ENCODE peak calls at places on chromosome 1, in four cellular contexts. One of them, this sample, is unnamed.

GRCh38 chr1:27356628-27357280 is 10.0 kb downstream of the MAP3K6 start:
- DNase-seq in neural progenitor cell: peak; percentile 45
- DNase-seq in A549: no peak
- DNase-seq in heart right ventricle: no peak
- DNase-seq in this sample: no peak

GRCh38 chr1:87147851-87148250 is 180.8 kb upstream of the LMO4 start:
- DNase-seq in heart right ventricle: no peak
- DNase-seq in neural progenitor cell: no peak
- DNase-seq in A549: no peak
- DNase-seq in this sample: no peak

GRCh38 chr1:30879126-30879786 is 29.3 kb downstream of the SDC3 start:
- DNase-seq in A549: no peak
- DNase-seq in neural progenitor cell: no peak
- DNase-seq in heart right ventricle: no peak
- DNase-seq in this sample: no peak

GRCh38 chr1:25971044-25971881 is 26.6 kb downstream of the PAFAH2 start:
- DNase-seq in A549: no peak
- DNase-seq in heart right ventricle: no peak
- DNase-seq in neural progenitor cell: no peak
- DNase-seq in this sample: no peak

GRCh38 chr1:230262867-230263572 is 163.1 kb downstream of the PGBD5 start:
- DNase-seq in heart right ventricle: no peak
- DNase-seq in A549: no peak
- DNase-seq in neural progenitor cell: no peak
- DNase-seq in this sample: no peak

GRCh38 chr1:38394303-38394702 is 347.7 kb upstream of the POU3F1 start:
- DNase-seq in neural progenitor cell: no peak
- DNase-seq in heart right ventricle: no peak
- DNase-seq in A549: no peak
- DNase-seq in this sample: no peak

GRCh38 chr1:113123737-113124136 is 50.7 kb downstream of the LRIG2 start:
- DNase-seq in heart right ventricle: no peak
- DNase-seq in A549: no peak
- DNase-seq in neural progenitor cell: no peak
- DNase-seq in this sample: no peak

GRCh38 chr1:155008015-155008941 is 5.7 kb downstream of the ZBTB7B start:
- DNase-seq in heart right ventricle: no peak
- DNase-seq in A549: no peak
- DNase-seq in neural progenitor cell: no peak
- DNase-seq in this sample: no peak

GRCh38 chr1:168331569-168331968 is 50.9 kb downstream of the TBX19 start:
- DNase-seq in neural progenitor cell: no peak
- DNase-seq in heart right ventricle: no peak
- DNase-seq in A549: no peak
- DNase-seq in this sample: no peak

DNA sequence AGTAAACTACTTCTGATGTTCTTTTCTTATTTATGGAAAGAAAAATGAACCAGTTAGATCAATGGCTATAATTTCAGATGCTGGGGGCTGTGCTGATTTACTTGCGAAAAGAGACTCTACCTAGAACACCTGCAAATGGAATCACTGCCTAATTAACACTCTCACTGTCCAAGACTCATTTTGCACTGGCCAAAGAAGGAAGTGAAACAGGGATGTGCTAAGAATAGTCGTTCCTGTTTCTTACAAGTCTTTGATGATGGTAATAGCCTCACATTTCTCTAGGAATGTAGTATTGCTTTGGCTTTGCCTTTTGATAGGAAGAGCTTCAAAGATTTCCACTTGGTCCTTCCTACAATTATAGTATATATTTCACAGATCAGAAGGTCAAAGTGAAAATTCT is 12.7 kb upstream of the TSNAX start:
- DNase-seq in A549: no peak
- DNase-seq in heart right ventricle: no peak
- DNase-seq in neural progenitor cell: no peak
- DNase-seq in this sample: no peak
- H3K27ac ChIP-seq in A549: no peak overlapping the region
- H3K27ac ChIP-seq in heart right ventricle: no peak overlapping the region
- H3K27ac ChIP-seq in neural progenitor cell: no peak overlapping the region
- H3K27ac ChIP-seq in this sample: no peak overlapping the region

GRCh38 chr1:218347713-218348627 is 2.8 kb downstream of the TGFB2 start:
- DNase-seq in heart right ventricle: no peak
- DNase-seq in neural progenitor cell: no peak
- DNase-seq in A549: peak; percentile 84
- DNase-seq in this sample: no peak
- H3K27ac ChIP-seq in heart right ventricle: peak overlapping the region; percentile 90
- H3K27ac ChIP-seq in neural progenitor cell: no peak overlapping the region
- H3K27ac ChIP-seq in A549: peak overlapping the region; percentile 96
- H3K27ac ChIP-seq in this sample: peak overlapping the region; percentile 83

GRCh38 chr1:89563957-89564604 is 39.5 kb downstream of the LRRC8B start:
- DNase-seq in heart right ventricle: no peak
- DNase-seq in A549: no peak
- DNase-seq in neural progenitor cell: no peak
- DNase-seq in this sample: no peak
- H3K27ac ChIP-seq in heart right ventricle: no peak overlapping the region
- H3K27ac ChIP-seq in A549: no peak overlapping the region
- H3K27ac ChIP-seq in neural progenitor cell: peak overlapping the region; percentile 96
- H3K27ac ChIP-seq in this sample: no peak overlapping the region

GRCh38 chr1:111504097-111504496 is 664 bp upstream of the ADORA3 start:
- DNase-seq in A549: no peak
- DNase-seq in neural progenitor cell: no peak
- DNase-seq in heart right ventricle: no peak
- DNase-seq in this sample: no peak

GRCh38 chr1:111503585-111504060 is at the start of the genes ADORA3 and TMIGD3:
- DNase-seq in neural progenitor cell: no peak
- DNase-seq in heart right ventricle: no peak
- DNase-seq in A549: no peak
- DNase-seq in this sample: no peak

GRCh38 chr1:111507411-111508201 is 4.2 kb upstream of the ADORA3 start:
- DNase-seq in heart right ventricle: peak; percentile 73
- DNase-seq in A549: no peak
- DNase-seq in neural progenitor cell: peak; percentile 81
- DNase-seq in this sample: peak; percentile 43

GRCh38 chr1:111505641-111506119 is 2.2 kb upstream of the ADORA3 start:
- DNase-seq in neural progenitor cell: no peak
- DNase-seq in A549: no peak
- DNase-seq in heart right ventricle: no peak
- DNase-seq in this sample: no peak

DNA sequence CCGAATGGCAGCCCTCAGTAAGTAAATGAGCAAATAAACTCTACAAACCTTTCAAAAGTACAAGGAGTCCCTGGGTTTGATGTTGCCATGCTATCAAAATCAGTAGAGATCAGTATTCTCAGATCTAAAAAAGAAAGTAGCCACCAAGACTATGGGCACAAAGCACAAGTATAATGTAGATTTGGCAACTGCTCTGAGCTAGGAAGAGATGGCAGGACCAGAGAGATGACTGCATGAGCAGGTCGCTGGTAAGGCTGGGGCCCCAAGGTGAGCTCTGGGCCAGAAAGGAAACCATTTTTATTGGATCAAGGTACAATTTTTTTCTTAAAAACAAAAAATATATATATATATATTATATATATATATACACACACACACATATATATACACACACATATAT is 3.1 kb upstream of the ADORA3 start:
- DNase-seq in neural progenitor cell: no peak
- DNase-seq in heart right ventricle: no peak
- DNase-seq in A549: no peak
- DNase-seq in this sample: no peak
- H3K27ac ChIP-seq in neural progenitor cell: no peak overlapping the region
- H3K27ac ChIP-seq in heart right ventricle: peak overlapping the region; percentile 70
- H3K27ac ChIP-seq in A549: no peak overlapping the region
- H3K27ac ChIP-seq in this sample: peak overlapping the region; percentile 75

This sample was measured in caudate nucleus.